ENCODE peak calls at places on chromosomes 11 and 22, in eight cellular contexts. P is K562, I is H1, D is GM12878, H is endothelial cell of umbilical vein, E is HCT116, T is HepG2, S is SK-N-SH. N is an unnamed sample.

GRCh38 chr22:17436382-17436951 is 67.2 kb downstream of the CECR2 start:
- DNase-seq in P (no peak), I (no peak), D (no peak), H (no peak), E (no peak), T (no peak), S (no peak), N (no peak)

GRCh38 chr11:87173185-87174039 is 135.7 kb downstream of the TMEM135 start:
- DNase-seq in P (no peak), I (no peak), D (no peak), H (peak), E (peak), T (peak), S (no peak), N (no peak)

GRCh38 chr11:2944953-2945756 is 15.9 kb upstream of the PHLDA2 start:
- DNase-seq in P (no peak), I (peak), D (no peak), H (peak), E (no peak), T (no peak), S (peak), N (no peak)

GRCh38 chr11:96154802-96155520 is 188.0 kb downstream of the MAML2 start:
- DNase-seq in P (no peak), I (no peak), D (no peak), H (no peak), E (no peak), T (no peak), S (no peak), N (no peak)

GRCh38 chr11:72641900-72642814 is 32.1 kb downstream of the PDE2A start:
- DNase-seq in P (peak), I (peak), D (no peak), H (peak), E (no peak), T (no peak), S (peak), N (no peak)

GRCh38 chr11:118008271-118008903 is 22.2 kb downstream of the IL10RA start:
- DNase-seq in P (no peak), I (no peak), D (no peak), H (no peak), E (no peak), T (no peak), S (no peak), N (no peak)

GRCh38 chr11:75476716-75477613 is 44.0 kb upstream of the KLHL35 start:
- DNase-seq in P (peak), I (no peak), D (no peak), H (no peak), E (no peak), T (no peak), S (no peak), N (no peak)

GRCh38 chr22:19070397-19071169 is 51.6 kb downstream of the DGCR2 start:
- DNase-seq in P (no peak), I (no peak), D (no peak), H (no peak), E (no peak), T (no peak), S (no peak), N (no peak)

GRCh38 chr11:8707541-8708270 is 25.1 kb downstream of the RPL27A start:
- DNase-seq in P (no peak), I (no peak), D (no peak), H (no peak), E (no peak), T (no peak), S (no peak), N (no peak)

GRCh38 chr11:122229611-122230386 is 113.8 kb upstream of the BLID start:
- DNase-seq in P (no peak), I (peak), D (no peak), H (peak), E (no peak), T (peak), S (no peak), N (no peak)

GRCh38 chr11:20293992-20294391 is 69.5 kb upstream of the HTATIP2 start:
- DNase-seq in P (no peak), I (no peak), D (no peak), H (no peak), E (no peak), T (no peak), S (no peak), N (no peak)

GRCh38 chr11:45400594-45400993 is 114.5 kb upstream of the SYT13 start:
- DNase-seq in P (no peak), I (no peak), D (no peak), H (peak), E (no peak), T (no peak), S (no peak), N (no peak)

GRCh38 chr11:115941481-115941993 is 437.3 kb upstream of the CADM1 start:
- DNase-seq in P (peak), I (no peak), D (no peak), H (no peak), E (no peak), T (no peak), S (no peak), N (no peak)

GRCh38 chr11:119835804-119836203 is 106.8 kb upstream of the NECTIN1 start:
- DNase-seq in P (no peak), I (no peak), D (no peak), H (no peak), E (no peak), T (no peak), S (no peak), N (no peak)

GRCh38 chr22:39528080-39528661 is 4.4 kb downstream of the RPS19BP1 start:
- DNase-seq in P (no peak), I (no peak), D (no peak), H (no peak), E (no peak), T (no peak), S (peak), N (no peak)

GRCh38 chr11:32053151-32053550 is 37.7 kb upstream of the RCN1 start:
- DNase-seq in P (no peak), I (no peak), D (no peak), H (no peak), E (no peak), T (no peak), S (no peak), N (no peak)

GRCh38 chr11:14611939-14612338 is 31.7 kb upstream of the PDE3B start:
- DNase-seq in P (no peak), I (no peak), D (no peak), H (no peak), E (no peak), T (no peak), S (no peak), N (no peak)

GRCh38 chr11:11876458-11876857 is 34.7 kb downstream of the USP47 start:
- DNase-seq in P (peak), I (no peak), D (no peak), H (no peak), E (peak), T (peak), S (no peak), N (no peak)

GRCh38 chr11:119030029-119030328 is 698 bp downstream of the SLC37A4 start:
- DNase-seq in P (no peak), I (no peak), D (no peak), H (no peak), E (no peak), T (no peak), S (no peak), N (no peak)

GRCh38 chr11:16776716-16777115 is 38.3 kb downstream of the C11orf58 start:
- DNase-seq in P (no peak), I (no peak), D (no peak), H (no peak), E (no peak), T (no peak), S (no peak), N (no peak)

GRCh38 chr11:13247606-13248320 is 29.8 kb upstream of the BMAL1 start:
- DNase-seq in P (no peak), I (no peak), D (no peak), H (no peak), E (no peak), T (no peak), S (no peak), N (no peak)

GRCh38 chr11:118045191-118045590 is 31.7 kb upstream of the TMPRSS4 start:
- DNase-seq in P (no peak), I (no peak), D (no peak), H (no peak), E (no peak), T (no peak), S (no peak), N (no peak)

GRCh38 chr11:92035488-92035887 is 189.1 kb upstream of the FAT3 start:
- DNase-seq in P (no peak), I (no peak), D (no peak), H (no peak), E (no peak), T (no peak), S (no peak), N (no peak)

GRCh38 chr11:2299773-2300172 is 1.9 kb downstream of the C11orf21 start:
- DNase-seq in P (no peak), I (no peak), D (no peak), H (no peak), E (no peak), T (no peak), S (no peak), N (no peak)

GRCh38 chr11:64150481-64151239 is 15.3 kb downstream of the MACROD1 start:
- DNase-seq in P (no peak), I (no peak), D (no peak), H (no peak), E (no peak), T (no peak), S (no peak), N (no peak)

GRCh38 chr11:83151274-83151977 is 5.5 kb upstream of the PCF11 start:
- DNase-seq in P (peak), I (no peak), D (no peak), H (no peak), E (no peak), T (no peak), S (no peak), N (no peak)

GRCh38 chr11:27968461-27968860 is 139.5 kb downstream of the KIF18A start:
- DNase-seq in P (no peak), I (no peak), D (no peak), H (no peak), E (no peak), T (no peak), S (no peak), N (no peak)

GRCh38 chr11:36399745-36400144 is 103.7 kb downstream of the PRR5L start:
- DNase-seq in P (no peak), I (no peak), D (no peak), H (no peak), E (no peak), T (no peak), S (no peak), N (no peak)

GRCh38 chr11:43921561-43922294 is 20.7 kb upstream of the C11orf96 start:
- DNase-seq in P (no peak), I (no peak), D (no peak), H (no peak), E (no peak), T (no peak), S (no peak), N (no peak)

GRCh38 chr11:45662665-45663485 is 2.5 kb downstream of the CHST1 start:
- DNase-seq in P (peak), I (no peak), D (no peak), H (peak), E (no peak), T (peak), S (peak), N (peak)

GRCh38 chr11:119755351-119756071 is 26.5 kb upstream of the NECTIN1 start:
- DNase-seq in P (peak), I (no peak), D (no peak), H (no peak), E (no peak), T (no peak), S (no peak), N (no peak)

GRCh38 chr11:35740061-35740824 is 77.7 kb downstream of the TRIM44 start:
- DNase-seq in P (no peak), I (no peak), D (no peak), H (no peak), E (no peak), T (no peak), S (no peak), N (no peak)

GRCh38 chr11:95098826-95099225 is 9.2 kb downstream of the ENDOD1 start:
- DNase-seq in P (no peak), I (no peak), D (no peak), H (no peak), E (no peak), T (no peak), S (no peak), N (no peak)

GRCh38 chr11:83087035-83087434 is 15.3 kb upstream of the RAB30 start:
- DNase-seq in P (no peak), I (no peak), D (no peak), H (peak), E (no peak), T (peak), S (no peak), N (no peak)

GRCh38 chr11:802693-803466 is 2.2 kb downstream of the PIDD1 start:
- DNase-seq in P (no peak), I (no peak), D (no peak), H (no peak), E (no peak), T (no peak), S (no peak), N (no peak)

GRCh38 chr11:129598378-129598777 is 217.3 kb upstream of the TMEM45B start:
- DNase-seq in P (no peak), I (no peak), D (no peak), H (no peak), E (no peak), T (no peak), S (no peak), N (no peak)

GRCh38 chr11:60700689-60701508 is 1.5 kb downstream of the MS4A8 start:
- DNase-seq in P (peak), I (peak), D (no peak), H (peak), E (peak), T (peak), S (peak), N (no peak)

GRCh38 chr22:32267011-32267410 is 11.9 kb upstream of the SLC5A4 start:
- DNase-seq in P (no peak), I (no peak), D (no peak), H (no peak), E (no peak), T (no peak), S (no peak), N (no peak)

GRCh38 chr11:74465291-74465708 is 2.0 kb downstream of the KCNE3 start:
- DNase-seq in P (no peak), I (no peak), D (no peak), H (no peak), E (no peak), T (peak), S (no peak), N (no peak)

GRCh38 chr11:74468521-74469280 is 1.4 kb upstream of the KCNE3 start:
- DNase-seq in P (no peak), I (no peak), D (no peak), H (no peak), E (no peak), T (no peak), S (no peak), N (peak)

GRCh38 chr11:74464746-74465145 is 2.6 kb downstream of the KCNE3 start:
- DNase-seq in P (no peak), I (no peak), D (no peak), H (no peak), E (no peak), T (no peak), S (no peak), N (no peak)

GRCh38 chr11:74468058-74468457 is 709 bp upstream of the KCNE3 start:
- DNase-seq in P (no peak), I (no peak), D (no peak), H (no peak), E (no peak), T (no peak), S (no peak), N (no peak)

GRCh38 chr11:74466916-74467885 is at the start of gene KCNE3:
- DNase-seq in P (peak), I (peak), D (no peak), H (peak), E (no peak), T (no peak), S (no peak), N (no peak)
- H3K9ac ChIP-seq in P (peak), I (peak), D (no peak), H (no peak), E (no peak), T (no peak), S (no peak), N (peak)

DNA sequence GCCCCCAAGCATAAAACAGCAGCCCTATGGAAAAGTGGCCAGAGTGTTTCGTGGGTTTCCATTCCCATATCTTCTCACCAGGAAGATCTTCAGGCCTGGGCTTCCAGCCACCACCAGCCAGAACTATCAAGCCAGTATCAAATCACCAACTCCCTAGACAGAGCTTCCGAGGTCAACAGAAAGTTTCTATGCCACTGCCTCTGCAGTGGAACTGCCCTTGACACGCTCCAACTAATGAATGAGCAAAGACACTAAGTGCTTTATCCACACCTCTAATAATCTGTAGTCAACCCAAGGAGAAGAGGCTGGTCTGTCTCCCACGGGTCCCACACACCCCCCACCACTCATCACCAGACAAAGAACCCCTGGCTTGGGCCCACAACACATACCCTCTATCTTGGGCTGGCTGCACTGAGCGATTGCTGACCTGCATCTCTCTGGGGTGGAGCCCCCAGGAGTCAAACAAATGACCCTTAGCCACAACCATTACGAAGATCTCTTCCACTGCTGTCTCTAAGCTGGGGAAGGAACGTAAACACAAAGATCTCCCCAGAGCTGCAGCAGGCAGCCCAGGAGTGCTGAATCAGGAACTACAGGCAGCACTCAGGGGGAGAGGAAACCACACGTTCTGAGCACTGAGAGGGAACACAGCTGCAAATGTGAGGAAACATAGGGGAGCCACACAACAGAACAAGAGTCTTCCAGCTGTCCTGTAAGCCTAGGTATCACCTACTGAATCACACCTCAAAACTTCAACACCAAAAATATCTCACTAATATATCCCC is 9.7 kb downstream of the OR5AN1 start:
- DNase-seq in P (no peak), I (no peak), D (no peak), H (no peak), E (no peak), T (no peak), S (no peak), N (no peak)
- TF ChIP-seq POLR2AphosphoS5 in P (no peak), I (no peak), D (no peak), H (no peak), E (no peak), T (no peak), S (no peak), N (no peak)

GRCh38 chr22:37983860-37984791 is at the start of gene SOX10:
- DNase-seq in P (no peak), I (peak), D (no peak), H (no peak), E (no peak), T (no peak), S (no peak), N (no peak)
- H3K9ac ChIP-seq in P (no peak), I (no peak), D (no peak), H (no peak), E (no peak), T (no peak), S (no peak), N (no peak)

DNA sequence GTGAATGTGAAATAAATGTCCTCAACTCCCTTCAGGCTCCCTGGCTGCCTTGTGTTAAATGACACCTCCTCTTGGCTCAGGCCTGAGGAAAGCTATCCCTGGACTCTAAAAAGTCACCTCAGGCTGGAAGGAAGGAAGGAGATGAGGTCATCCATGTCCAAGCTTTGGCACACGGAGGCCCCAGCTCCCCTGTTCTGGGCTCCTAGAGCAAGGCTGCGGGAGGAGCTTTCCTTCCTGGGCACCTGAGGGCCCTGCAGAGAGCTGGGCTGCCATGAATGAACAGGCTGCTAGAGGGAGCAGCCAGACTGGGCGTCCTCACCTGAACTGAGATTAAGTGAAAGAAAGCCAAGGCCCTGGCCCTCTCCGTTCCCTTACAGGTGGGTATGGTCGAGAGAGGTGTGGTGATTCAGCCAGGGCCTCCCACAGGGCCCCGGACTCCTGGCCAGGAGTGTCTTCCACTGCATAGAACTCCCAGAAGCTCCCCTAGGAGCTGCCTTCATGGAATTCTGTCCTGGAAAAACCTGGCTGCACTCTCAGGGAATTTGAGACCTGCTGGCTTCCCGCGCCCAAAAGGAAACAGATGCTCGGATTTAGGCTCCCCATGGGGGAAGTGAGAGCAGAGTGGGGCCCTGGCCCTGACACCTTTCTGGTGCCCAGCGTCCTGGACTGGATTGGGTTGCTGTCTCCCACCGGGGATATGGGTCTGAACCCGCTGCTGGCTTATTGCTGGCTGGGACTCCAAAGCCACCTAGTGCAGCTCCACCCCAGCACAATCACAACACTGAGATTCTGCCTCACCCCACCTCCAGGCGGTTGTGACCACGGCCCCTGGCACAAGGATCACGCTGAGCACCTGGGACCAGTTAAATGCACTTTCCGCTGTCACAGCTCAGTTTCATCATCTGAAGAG is 22.2 kb downstream of the MYBPC3 start:
- DNase-seq in P (no peak), I (no peak), D (no peak), H (peak), E (no peak), T (no peak), S (peak), N (no peak)
- TF ChIP-seq POLR2AphosphoS5 in P (peak), I (no peak), D (no peak), H (no peak), E (no peak), T (no peak), S (no peak), N (no peak)